ENCODE peak calls at places on chromosomes 13 and 19, in five cellular contexts. W, U, R, Z and C are unnamed samples.

GRCh38 chr19:5129691-5130090 is 160.8 kb downstream of the KDM4B start:
- DNase-seq in W (no peak), R (no peak), U (no peak), Z (no peak), C (no peak)

GRCh38 chr13:77448689-77449088 is 86.8 kb upstream of the SCEL start:
- DNase-seq in W (peak; percentile 15), Z (no peak), U (no peak), R (no peak), C (no peak)

GRCh38 chr19:8392017-8392591 is 1.9 kb downstream of the RAB11B start:
- DNase-seq in Z (no peak), R (no peak), U (no peak), W (no peak), C (no peak)

GRCh38 chr19:18418725-18419194 is 438 bp upstream of the SSBP4 start:
- DNase-seq in W (no peak), U (no peak), R (no peak), Z (no peak), C (no peak)

GRCh38 chr19:18762125-18763023 is 28.7 kb downstream of the COMP start:
- DNase-seq in R (peak; percentile 63), W (no peak), Z (no peak), U (no peak), C (no peak)

GRCh38 chr13:64725492-64725891 is 2504.6 kb downstream of the PCDH9 start:
- DNase-seq in W (no peak), U (no peak), Z (no peak), R (peak; percentile 3), C (no peak)

GRCh38 chr13:21884299-21884878 is 213.5 kb downstream of the FGF9 start:
- DNase-seq in R (no peak), Z (no peak), W (no peak), U (no peak), C (no peak)

GRCh38 chr13:19713186-19713965 is 69.4 kb downstream of the PSPC1 start:
- DNase-seq in R (no peak), U (no peak), Z (peak; percentile 13), W (no peak), C (no peak)

GRCh38 chr19:51439021-51439465 is 19.2 kb downstream of the SIGLEC8 start:
- DNase-seq in R (peak; percentile 14), Z (no peak), U (no peak), W (peak; percentile 13), C (no peak)

GRCh38 chr19:19558636-19559035 is 20.6 kb downstream of the CILP2 start:
- DNase-seq in U (no peak), R (no peak), W (no peak), Z (no peak), C (no peak)

GRCh38 chr13:28705734-28706133 is 13.0 kb downstream of the SLC46A3 start:
- DNase-seq in W (no peak), R (no peak), U (no peak), Z (no peak), C (no peak)

GRCh38 chr19:34082289-34083077 is 89.8 kb upstream of the LSM14A start:
- DNase-seq in Z (no peak), R (no peak), U (no peak), W (peak; percentile 57), C (no peak)

GRCh38 chr19:48780684-48781391 is 25.5 kb downstream of the FGF21 start:
- DNase-seq in R (peak; percentile 88), U (no peak), W (no peak), Z (peak; percentile 54), C (no peak)

GRCh38 chr19:29404951-29405727 is 120.7 kb upstream of the VSTM2B start:
- DNase-seq in Z (no peak), R (no peak), W (peak; percentile 11), U (peak; percentile 67), C (no peak)

DNA sequence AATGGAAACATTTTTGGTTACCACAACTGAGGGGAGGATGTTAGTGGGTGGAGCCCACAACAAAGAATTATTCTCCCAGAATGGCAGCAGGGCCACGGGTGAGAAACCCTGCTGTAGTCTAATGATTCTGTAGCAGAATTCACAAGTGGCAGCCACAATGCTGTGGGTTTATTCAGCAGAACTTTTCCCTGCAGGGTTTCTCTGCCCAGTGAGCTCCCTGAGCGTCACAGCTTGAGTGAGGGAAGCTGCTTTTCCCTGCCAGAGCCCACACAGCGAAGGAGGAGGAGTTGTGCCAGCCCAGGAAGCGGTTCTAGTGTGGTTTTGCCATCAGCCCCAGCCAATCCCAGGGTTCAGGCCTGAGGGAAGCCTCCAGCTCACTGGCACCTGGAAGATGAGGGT is 4.4 kb downstream of the ATP12A start:
- DNase-seq in Z (no peak), R (no peak), W (no peak), U (no peak), C (no peak)
- TF ChIP-seq SUZ12 in Z (no peak), R (no peak), W (no peak), U (no peak), C (no peak)

GRCh38 chr13:30848332-30849027 is 57.6 kb upstream of the MEDAG start:
- DNase-seq in W (no peak), U (no peak), R (no peak), Z (no peak), C (no peak)

GRCh38 chr13:30846311-30846710 is 59.8 kb upstream of the MEDAG start:
- DNase-seq in Z (no peak), W (no peak), U (no peak), R (no peak), C (no peak)

GRCh38 chr13:30849611-30850010 is 56.5 kb upstream of the MEDAG start:
- DNase-seq in R (no peak), Z (no peak), W (no peak), U (no peak), C (no peak)

GRCh38 chr13:30846844-30847243 is 59.2 kb upstream of the MEDAG start:
- DNase-seq in W (no peak), U (no peak), Z (no peak), R (peak; percentile 77), C (no peak)

GRCh38 chr13:30847697-30848307 is 58.3 kb upstream of the MEDAG start:
- DNase-seq in Z (peak; percentile 40), U (no peak), R (no peak), W (no peak), C (no peak)
- TF ChIP-seq SUZ12 in Z (no peak), U (no peak), R (no peak), W (no peak), C (no peak)

DNA sequence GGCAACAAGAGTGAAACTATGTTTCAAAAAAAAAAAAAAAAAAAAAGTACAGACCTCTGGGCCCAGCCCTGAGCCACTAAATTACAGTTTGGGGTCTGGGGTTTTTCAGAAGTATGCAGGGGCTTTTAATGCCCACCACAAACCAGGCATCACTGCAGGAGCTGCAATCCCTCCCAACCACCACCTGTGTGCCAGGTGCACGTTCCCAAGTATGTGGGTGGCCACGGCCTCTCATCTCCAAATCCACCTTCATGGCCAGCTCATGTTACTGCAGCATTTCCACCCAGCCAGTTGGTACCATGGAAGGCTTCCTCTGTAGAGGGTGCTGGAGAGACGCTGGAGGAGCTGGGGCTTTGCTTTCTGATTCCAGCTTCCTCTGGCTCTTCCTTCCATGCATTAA is 26.5 kb downstream of the CEP89 start:
- DNase-seq in U (no peak), W (no peak), Z (no peak), R (no peak), C (no peak)
- TF ChIP-seq SUZ12 in U (no peak), W (no peak), Z (no peak), R (no peak), C (no peak)

DNA sequence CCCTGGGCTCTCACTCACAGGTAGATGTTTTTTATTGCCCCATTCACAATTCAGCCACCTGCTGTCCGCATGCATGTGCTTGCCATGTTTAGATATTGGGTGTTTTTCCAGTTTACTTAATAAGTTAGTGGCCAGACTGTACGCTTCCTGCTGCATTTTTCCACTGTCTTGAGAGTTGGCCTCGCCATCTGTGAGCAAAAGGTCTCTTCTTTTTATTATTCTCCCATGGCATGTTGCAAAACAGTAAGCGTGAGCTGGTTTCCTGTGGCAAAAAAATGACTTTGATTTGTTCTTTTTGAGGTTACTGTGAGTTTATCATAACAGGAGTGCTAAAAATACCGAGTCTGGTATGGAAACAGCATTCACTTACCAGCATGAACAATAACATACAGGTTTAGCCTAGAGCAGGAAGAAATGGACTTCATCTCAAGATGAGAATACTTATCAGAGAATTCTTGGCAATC is 46.0 kb downstream of the SAE1 start:
- DNase-seq in R (no peak), Z (no peak), U (no peak), W (no peak), C (no peak)
- TF ChIP-seq SUZ12 in R (no peak), Z (no peak), U (no peak), W (no peak), C (no peak)

DNA sequence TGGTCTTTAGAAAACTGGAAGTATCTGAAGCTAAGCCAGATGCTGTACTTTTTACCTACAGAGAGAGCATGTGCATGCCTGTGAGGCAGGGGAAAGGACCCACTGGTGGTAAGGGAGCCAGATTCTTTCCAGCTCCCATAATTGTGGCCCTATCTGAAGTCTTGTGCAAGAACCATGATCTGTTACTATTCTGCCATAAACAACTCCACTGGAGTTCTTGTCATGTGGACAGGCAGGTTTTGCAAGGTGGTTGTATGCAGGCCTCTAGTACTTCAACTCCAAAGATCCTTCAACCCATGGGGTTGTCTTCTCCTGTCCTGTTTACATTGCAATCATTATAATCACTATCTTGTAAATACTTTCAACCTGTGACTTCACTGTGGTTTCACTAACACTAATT is 14.1 kb downstream of the PROSER1 start:
- DNase-seq in W (no peak), R (no peak), U (no peak), Z (no peak), C (no peak)
- TF ChIP-seq SUZ12 in W (no peak), R (no peak), U (no peak), Z (no peak), C (no peak)

GRCh38 chr13:31880849-31881494 is 141.6 kb downstream of the RXFP2 start:
- DNase-seq in R (no peak), W (no peak), U (no peak), Z (no peak), C (no peak)
- TF ChIP-seq SUZ12 in R (no peak), W (no peak), U (no peak), Z (no peak), C (no peak)

GRCh38 chr19:16420781-16421386 is 50.9 kb downstream of the EPS15L1 start:
- DNase-seq in Z (no peak), W (no peak), U (no peak), R (no peak), C (no peak)
- TF ChIP-seq SUZ12 in Z (no peak), W (no peak), U (no peak), R (no peak), C (no peak)

DNA sequence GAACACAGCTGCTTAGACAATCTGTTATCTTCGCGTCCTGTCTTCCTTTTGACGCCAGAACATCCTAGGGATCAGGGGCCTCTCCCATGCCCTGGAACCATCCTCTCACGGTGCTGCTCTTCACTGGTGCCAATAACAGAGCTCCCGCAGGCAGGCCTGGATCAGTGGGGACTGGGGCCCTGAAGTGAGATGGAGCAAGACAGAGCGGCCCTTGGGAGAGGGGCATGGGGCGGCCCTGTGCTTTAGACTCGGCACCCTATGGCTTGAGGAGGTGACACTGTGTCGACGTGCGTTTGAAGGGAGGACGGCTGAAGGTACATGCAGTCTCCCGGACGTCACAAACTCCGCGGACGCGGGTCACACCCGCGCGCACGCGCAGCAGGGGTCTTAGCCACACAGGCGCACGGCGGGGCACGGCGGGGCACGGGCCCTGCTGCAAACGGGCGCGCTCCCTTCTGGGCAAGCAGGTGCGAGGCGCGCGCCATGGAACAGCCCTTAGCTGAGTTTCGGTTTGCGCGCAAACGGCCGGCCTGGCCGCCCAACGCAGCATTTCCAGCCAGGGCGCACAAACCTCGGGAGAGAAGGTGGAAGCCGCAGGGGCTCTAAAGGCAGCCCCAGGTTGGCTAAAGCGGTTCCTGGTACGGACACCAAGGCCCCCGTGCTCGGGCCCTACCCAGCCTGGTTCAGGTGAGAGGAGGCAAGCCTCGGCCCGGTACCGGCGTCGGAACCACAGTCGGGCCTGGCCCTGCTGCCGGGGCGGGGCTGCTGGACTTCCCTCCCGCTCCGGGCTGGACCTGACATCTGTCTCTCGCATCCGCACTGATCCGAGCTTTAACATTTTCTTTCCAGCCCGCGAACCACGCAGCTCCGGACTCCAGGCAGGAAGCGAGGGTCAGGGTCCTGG is 16.5 kb upstream of the RNF17 start:
- DNase-seq in U (peak; percentile 70), W (no peak), Z (no peak), R (no peak), C (no peak)
- TF ChIP-seq SUZ12 in U (peak; percentile 57), W (no peak), Z (no peak), R (no peak), C (no peak)